ENCODE peak calls at places on chromosomes 4 and X, in five cellular contexts. Z, Q, O, T and X are unnamed samples.

GRCh38 chr4:128371004-128371777 is 83.6 kb upstream of the PGRMC2 start:
- DNase-seq in Z (no peak), Q (no peak), O (no peak), T (no peak), X (no peak)

GRCh38 chr4:37653601-37654000 is 32.6 kb downstream of the RELL1 start:
- DNase-seq in Z (no peak), Q (no peak), O (no peak), T (no peak), X (no peak)

GRCh38 chr4:8294036-8294435 is 24.5 kb downstream of the HTRA3 start:
- DNase-seq in Z (no peak), Q (peak), O (no peak), T (no peak), X (no peak)

GRCh38 chrX:121308276-121308805 is 260.9 kb downstream of the GLUD2 start:
- DNase-seq in Z (no peak), Q (no peak), O (peak), T (peak), X (no peak)

GRCh38 chr4:13455411-13455810 is 28.7 kb downstream of the RAB28 start:
- DNase-seq in Z (no peak), Q (no peak), O (no peak), T (no peak), X (no peak)

GRCh38 chr4:109079731-109080130 is 222.7 kb downstream of the COL25A1 start:
- DNase-seq in Z (no peak), Q (no peak), O (no peak), T (no peak), X (no peak)

GRCh38 chr4:168480991-168481588 is 798 bp upstream of the DDX60L start:
- DNase-seq in Z (no peak), Q (no peak), O (no peak), T (peak), X (no peak)

GRCh38 chrX:19360903-19361302 is 17.2 kb downstream of the PDHA1 start:
- DNase-seq in Z (no peak), Q (no peak), O (no peak), T (no peak), X (no peak)

GRCh38 chr4:92615049-92615448 is 311.3 kb downstream of the GRID2 start:
- DNase-seq in Z (no peak), Q (no peak), O (no peak), T (no peak), X (no peak)

GRCh38 chrX:111375747-111376146 is 36.2 kb downstream of the DCX start:
- DNase-seq in Z (no peak), Q (no peak), O (no peak), T (no peak), X (no peak)

DNA sequence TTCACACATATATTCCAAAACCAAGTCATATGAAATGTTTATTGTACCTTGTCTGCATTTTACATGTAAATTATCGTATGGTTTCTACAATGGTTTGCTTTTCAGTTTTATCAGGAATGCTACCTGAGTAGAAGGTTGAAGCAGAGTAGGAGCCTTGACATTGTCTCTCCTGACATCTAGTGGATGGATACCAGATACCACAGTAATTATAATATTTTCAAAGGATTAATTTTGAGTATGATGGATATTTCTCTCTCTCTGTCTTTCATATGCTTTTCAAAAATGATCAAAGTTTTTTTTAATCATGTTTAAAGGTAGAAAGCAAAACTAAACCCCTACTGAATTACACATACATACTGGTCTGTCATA is 109.4 kb upstream of the KLHL13 start:
- DNase-seq in Z (no peak), Q (no peak), O (no peak), T (no peak), X (no peak)
- TF ChIP-seq CTCF in Z (peak), Q (peak), O (no peak), T (peak), X (peak)

DNA sequence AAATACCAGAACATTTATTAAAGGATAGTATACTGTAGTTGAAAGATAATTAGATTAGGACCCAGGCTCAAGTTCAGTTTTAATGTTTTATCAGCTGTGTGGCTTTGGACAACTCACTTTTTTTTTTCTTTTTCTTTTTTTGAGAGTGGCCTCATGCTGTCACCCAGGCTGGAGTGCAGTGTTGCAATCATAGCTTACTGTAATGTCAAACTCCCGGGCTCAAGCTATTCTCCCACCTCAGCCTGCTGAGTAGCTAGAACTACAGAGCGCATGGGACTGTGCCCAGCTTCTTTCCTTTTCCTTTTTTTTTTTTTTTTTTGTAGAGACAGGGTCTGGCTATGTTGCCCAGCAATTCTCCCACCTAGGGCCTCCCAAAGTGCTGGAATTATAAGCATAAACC is 28.1 kb upstream of the NEIL3 start:
- DNase-seq in Z (no peak), Q (no peak), O (no peak), T (no peak), X (no peak)
- TF ChIP-seq CTCF in Z (no peak), Q (no peak), O (no peak), T (no peak), X (no peak)

GRCh38 chr4:84379881-84380618 is 119.0 kb downstream of the NKX6-1 start:
- DNase-seq in Z (no peak), Q (no peak), O (no peak), T (no peak), X (no peak)
- TF ChIP-seq CTCF in Z (no peak), Q (no peak), O (no peak), T (no peak), X (no peak)

DNA sequence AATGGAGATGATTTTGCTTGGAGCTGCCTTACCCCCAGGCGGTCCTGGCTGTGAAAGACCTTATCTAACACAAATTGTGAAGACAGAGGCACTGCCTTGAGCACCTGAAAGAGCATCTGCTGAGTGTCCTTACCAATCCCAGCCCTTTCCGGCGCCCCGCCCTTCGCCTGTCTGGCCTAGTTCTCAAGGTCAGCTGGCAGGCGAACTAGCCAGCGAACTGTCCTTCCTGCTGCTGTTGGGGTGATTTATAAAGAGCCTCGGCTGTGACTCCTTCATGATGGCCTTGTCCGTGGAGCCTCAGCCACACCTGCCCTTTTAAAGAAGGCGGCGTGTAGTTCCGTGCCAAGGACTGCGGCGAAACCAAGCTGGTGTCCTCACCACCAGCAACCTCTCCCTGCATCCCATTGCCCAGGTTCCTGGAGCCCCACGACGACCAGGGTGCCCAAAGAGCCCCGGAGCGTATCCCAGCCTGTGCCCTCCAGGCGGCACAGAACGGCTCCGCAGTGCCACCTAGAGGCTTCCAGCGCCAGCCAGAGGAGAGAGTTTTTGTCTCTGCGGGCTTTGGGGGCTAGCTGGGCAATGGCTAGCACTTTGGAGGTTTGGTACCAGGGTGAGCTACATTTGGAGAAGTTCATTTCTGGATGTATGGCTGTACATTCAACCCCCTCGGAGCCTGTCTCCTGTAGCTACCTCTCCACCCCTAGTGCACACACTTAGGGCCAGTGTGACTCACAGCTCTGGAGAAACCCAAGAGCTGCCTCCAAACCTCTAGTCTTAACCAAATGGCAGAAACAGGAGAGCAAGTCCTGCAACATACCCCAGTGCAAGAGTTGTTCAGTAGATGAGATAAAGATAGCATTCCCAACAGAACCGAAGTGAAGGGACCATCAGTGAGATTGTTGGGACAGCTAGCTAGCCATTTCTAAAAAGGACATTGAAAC is 36.8 kb upstream of the VMA21 start:
- DNase-seq in Z (peak), Q (peak), O (no peak), T (no peak), X (peak)
- TF ChIP-seq CTCF in Z (peak), Q (peak), O (no peak), T (no peak), X (peak)

GRCh38 chr4:107094332-107094731 is 58.2 kb upstream of the DKK2 start:
- DNase-seq in Z (no peak), Q (no peak), O (no peak), T (no peak), X (no peak)
- TF ChIP-seq CTCF in Z (no peak), Q (no peak), O (no peak), T (no peak), X (peak)

DNA sequence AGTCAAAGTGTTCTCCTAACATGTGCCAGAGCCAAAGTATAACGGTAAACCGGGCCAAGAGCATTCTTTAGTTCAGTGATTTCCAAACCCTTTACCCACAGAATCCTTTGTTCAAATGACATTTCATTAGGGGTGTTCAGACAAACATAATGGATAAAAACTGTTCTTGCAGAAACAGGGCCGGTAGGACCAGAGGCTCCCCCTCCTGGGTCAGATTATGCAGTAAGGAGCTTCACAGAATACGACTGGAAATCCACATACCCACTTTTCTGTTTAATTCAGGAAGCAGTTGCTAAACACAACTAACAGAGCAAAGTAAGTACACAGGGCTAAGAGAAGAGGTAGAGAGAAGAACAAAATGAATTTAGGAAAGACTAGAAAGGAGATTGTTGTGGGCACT is 46.6 kb upstream of the TMEM184C start:
- DNase-seq in Z (no peak), Q (no peak), O (no peak), T (no peak), X (no peak)
- TF ChIP-seq CTCF in Z (no peak), Q (no peak), O (no peak), T (no peak), X (no peak)

GRCh38 chrX:48896611-48897011 is 957 bp downstream of the TIMM17B start:
- DNase-seq in Z (no peak), Q (no peak), O (no peak), T (no peak), X (no peak)
- TF ChIP-seq CTCF in Z (no peak), Q (no peak), O (no peak), T (no peak), X (no peak)

GRCh38 chrX:151397741-151398070 is 700 bp downstream of the VMA21 start:
- DNase-seq in Z (no peak), Q (no peak), O (no peak), T (no peak), X (no peak)

GRCh38 chrX:151402719-151403390 is 5.8 kb downstream of the VMA21 start:
- DNase-seq in Z (peak), Q (peak), O (no peak), T (no peak), X (no peak)

GRCh38 chrX:151396827-151397740 is at the start of gene VMA21:
- DNase-seq in Z (peak), Q (peak), O (peak), T (peak), X (peak)

GRCh38 chrX:151396042-151396826 is 772 bp upstream of the VMA21 start:
- DNase-seq in Z (no peak), Q (peak), O (peak), T (peak), X (no peak)

GRCh38 chrX:151398346-151398745 is 1.3 kb downstream of the VMA21 start:
- DNase-seq in Z (no peak), Q (no peak), O (no peak), T (no peak), X (no peak)
- TF ChIP-seq CTCF in Z (no peak), Q (no peak), O (no peak), T (no peak), X (no peak)

DNA sequence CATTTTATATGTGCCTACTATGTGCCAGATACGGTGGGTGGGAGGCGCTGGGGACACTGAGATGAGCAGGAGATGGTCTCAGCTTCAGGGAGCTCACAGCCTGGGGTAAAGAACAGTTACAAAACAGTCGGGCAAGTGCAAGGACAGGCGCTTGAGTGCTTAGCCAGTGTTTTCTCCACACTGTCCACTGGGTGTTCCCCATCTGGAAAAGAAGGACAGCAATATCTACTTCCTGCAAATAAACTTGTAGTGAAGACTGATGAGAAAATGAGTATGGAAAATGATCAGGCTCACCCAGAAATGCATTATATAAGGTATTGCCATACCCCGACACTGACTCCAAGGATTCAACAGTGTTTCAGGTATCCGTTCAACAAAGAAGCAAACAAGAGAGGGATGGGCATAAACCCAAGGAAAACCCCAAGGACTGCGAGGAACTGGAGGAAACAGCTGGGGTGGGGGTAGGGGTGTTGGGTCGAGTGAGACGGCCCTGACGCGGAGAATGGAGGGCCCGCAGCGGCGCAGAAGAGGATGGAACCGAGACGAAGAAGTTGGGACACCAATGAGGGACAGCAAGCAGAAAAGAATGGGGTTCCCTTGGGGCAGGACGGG is 805 bp downstream of the TMEM185A start:
- DNase-seq in Z (no peak), Q (no peak), O (no peak), T (no peak), X (no peak)
- TF ChIP-seq CTCF in Z (peak), Q (no peak), O (no peak), T (no peak), X (no peak)